ENCODE peak calls at places on chromosomes 6 and 20, in nine cellular contexts. H is right lobe of liver, L is suprapubic skin, E is uterus, P is transverse colon, S is tibial nerve, U is A549, X is testis, M is sigmoid colon. O is an unnamed sample.

GRCh38 chr6:168156742-168157265 is 77.8 kb upstream of the FRMD1 start:
- DNase-seq in E (no peak), M (peak), H (no peak), U (no peak), L (no peak), X (no peak), P (no peak), S (no peak), O (no peak)

GRCh38 chr20:63580796-63581461 is 6.9 kb upstream of the HELZ2 start:
- DNase-seq in U (peak), L (peak), H (peak), M (peak), P (peak), S (no peak), E (no peak), X (peak), O (no peak)

GRCh38 chr6:54431466-54431865 is 123.2 kb downstream of the TINAG start:
- DNase-seq in H (no peak), S (no peak), U (no peak), M (no peak), L (no peak), E (no peak), P (no peak), X (no peak), O (no peak)

GRCh38 chr6:168527451-168528210 is 86.6 kb downstream of the SMOC2 start:
- DNase-seq in U (no peak), X (no peak), S (no peak), H (no peak), L (no peak), M (no peak), E (no peak), P (no peak), O (no peak)

GRCh38 chr6:133286765-133287164 is 45.6 kb downstream of the EYA4 start:
- DNase-seq in M (no peak), S (no peak), L (no peak), U (no peak), E (no peak), X (no peak), P (no peak), H (no peak), O (no peak)

GRCh38 chr20:59458645-59459044 is 145.7 kb upstream of the PHACTR3 start:
- DNase-seq in S (no peak), E (no peak), X (no peak), M (no peak), U (no peak), H (no peak), L (no peak), P (no peak), O (no peak)

GRCh38 chr6:38799529-38800184 is 84.5 kb downstream of the DNAH8 start:
- DNase-seq in L (no peak), X (no peak), E (no peak), H (no peak), S (no peak), U (no peak), P (no peak), M (no peak), O (no peak)

GRCh38 chr6:30061766-30062458 is 847 bp downstream of the POLR1H start:
- DNase-seq in S (no peak), L (peak), E (peak), M (peak), U (no peak), H (no peak), P (peak), X (peak), O (peak)

GRCh38 chr6:37056439-37057127 is 51.1 kb downstream of the FGD2 start:
- DNase-seq in U (peak), X (no peak), H (no peak), S (no peak), M (no peak), L (peak), P (no peak), E (no peak), O (no peak)

GRCh38 chr6:47534063-47534462 is 56.5 kb downstream of the CD2AP start:
- DNase-seq in X (no peak), U (no peak), P (no peak), S (no peak), E (no peak), L (no peak), H (no peak), M (no peak), O (peak)

GRCh38 chr6:156791261-156791850 is 14.2 kb downstream of the ARID1B start:
- DNase-seq in P (no peak), U (no peak), L (no peak), E (no peak), M (no peak), H (no peak), S (no peak), X (no peak), O (peak)

GRCh38 chr6:3226422-3227362 is 761 bp downstream of the TUBB2B start:
- DNase-seq in X (no peak), P (no peak), S (no peak), L (no peak), H (no peak), E (no peak), U (no peak), M (no peak), O (peak)

GRCh38 chr20:25321262-25321831 is 69.3 kb downstream of the ABHD12 start:
- DNase-seq in E (no peak), H (no peak), L (no peak), X (no peak), M (peak), P (no peak), S (no peak), U (no peak), O (no peak)

GRCh38 chr6:33863084-33863483 is 59.3 kb upstream of the MLN start:
- DNase-seq in X (no peak), S (no peak), P (no peak), L (no peak), M (no peak), H (no peak), U (no peak), E (no peak), O (no peak)

GRCh38 chr6:36834576-36835293 is 4.5 kb downstream of the CPNE5 start:
- DNase-seq in X (peak), M (no peak), E (no peak), L (no peak), U (no peak), S (no peak), H (no peak), P (no peak), O (no peak)

GRCh38 chr20:56453347-56453746 is 15.1 kb upstream of the RTF2 start:
- DNase-seq in E (no peak), H (no peak), U (no peak), X (no peak), S (no peak), M (no peak), P (no peak), L (no peak), O (no peak)

GRCh38 chr20:52104546-52105044 is 87.0 kb downstream of the ZFP64 start:
- DNase-seq in S (no peak), M (no peak), U (no peak), X (no peak), P (no peak), H (no peak), L (no peak), E (no peak), O (no peak)

GRCh38 chr6:129966125-129966524 is 52.3 kb upstream of the L3MBTL3 start:
- DNase-seq in S (no peak), E (no peak), U (no peak), L (no peak), M (no peak), X (no peak), H (no peak), P (no peak), O (no peak)

GRCh38 chr6:33189164-33189563 is 3.1 kb downstream of the COL11A2 start:
- DNase-seq in P (no peak), E (no peak), X (no peak), H (no peak), U (no peak), S (no peak), L (no peak), M (no peak), O (no peak)

GRCh38 chr20:47545499-47545898 is 43.8 kb downstream of the NCOA3 start:
- DNase-seq in H (no peak), U (no peak), E (no peak), P (no peak), S (no peak), X (no peak), L (no peak), M (no peak), O (no peak)

GRCh38 chr20:47546184-47547033 is 44.7 kb downstream of the NCOA3 start:
- DNase-seq in P (no peak), S (no peak), U (no peak), E (no peak), M (no peak), L (no peak), X (no peak), H (no peak), O (no peak)

GRCh38 chr20:47544852-47545251 is 43.2 kb downstream of the NCOA3 start:
- DNase-seq in U (no peak), S (no peak), X (no peak), E (no peak), H (no peak), L (no peak), M (no peak), P (no peak), O (no peak)

GRCh38 chr20:47543006-47543431 is 41.3 kb downstream of the NCOA3 start:
- DNase-seq in E (no peak), X (no peak), H (no peak), P (no peak), U (no peak), L (no peak), M (no peak), S (no peak), O (no peak)

GRCh38 chr20:47544240-47544639 is 42.6 kb downstream of the NCOA3 start:
- DNase-seq in S (no peak), U (no peak), L (no peak), M (no peak), H (no peak), X (no peak), P (no peak), E (no peak), O (no peak)
- TF ChIP-seq POLR2A in S (no peak), U (no peak), L (no peak), M (no peak), H (no peak), X (no peak), P (no peak), E (no peak), O (no peak)

GRCh38 chr6:24522090-24522820 is 27.5 kb downstream of the ALDH5A1 start:
- DNase-seq in X (no peak), L (no peak), P (no peak), U (no peak), S (no peak), E (no peak), M (no peak), H (no peak), O (peak)

GRCh38 chr6:24522821-24523175 is 28.0 kb downstream of the ALDH5A1 start:
- DNase-seq in E (no peak), X (no peak), U (no peak), H (no peak), L (no peak), S (no peak), P (no peak), M (no peak), O (no peak)

GRCh38 chr6:24513602-24514001 is 18.8 kb downstream of the ALDH5A1 start:
- DNase-seq in P (peak), X (no peak), E (no peak), H (no peak), M (no peak), L (no peak), U (no peak), S (no peak), O (no peak)

GRCh38 chr6:24520929-24521546 is 26.3 kb downstream of the ALDH5A1 start:
- DNase-seq in E (no peak), U (peak), L (no peak), P (peak), H (peak), S (no peak), M (no peak), X (peak), O (peak)

GRCh38 chr6:24517659-24518538 is 23.1 kb downstream of the ALDH5A1 start:
- DNase-seq in U (no peak), M (no peak), X (no peak), H (no peak), E (no peak), L (no peak), S (no peak), P (no peak), O (no peak)
- TF ChIP-seq POLR2A in U (no peak), M (no peak), X (no peak), H (no peak), E (no peak), L (no peak), S (no peak), P (no peak), O (no peak)

GRCh38 chr6:105993769-105994521 is 92.2 kb upstream of the PRDM1 start:
- DNase-seq in X (peak), M (no peak), S (no peak), E (peak), L (no peak), H (peak), U (no peak), P (peak), O (peak)

GRCh38 chr6:105992315-105992961 is 93.7 kb upstream of the PRDM1 start:
- DNase-seq in M (peak), U (peak), E (peak), X (peak), L (peak), S (peak), P (peak), H (peak), O (peak)

GRCh38 chr6:105993341-105993740 is 92.8 kb upstream of the PRDM1 start:
- DNase-seq in S (no peak), E (peak), P (no peak), H (no peak), M (no peak), X (no peak), U (no peak), L (no peak), O (peak)

GRCh38 chr6:105995403-105995699 is 90.8 kb upstream of the PRDM1 start:
- DNase-seq in S (no peak), U (no peak), X (no peak), H (no peak), L (no peak), M (no peak), E (no peak), P (no peak), O (peak)

GRCh38 chr6:105994522-105995402 is 91.4 kb upstream of the PRDM1 start:
- DNase-seq in M (peak), U (peak), L (peak), S (peak), H (peak), E (peak), X (peak), P (peak), O (peak)
- TF ChIP-seq POLR2A in M (no peak), U (no peak), L (no peak), S (peak), H (peak), E (peak), X (no peak), P (no peak), O (no peak)

GRCh38 chr6:165573671-165574070 is 89.4 kb downstream of the PDE10A start:
- DNase-seq in X (peak), S (no peak), E (peak), P (no peak), L (no peak), H (no peak), U (peak), M (peak), O (no peak)

GRCh38 chr6:165571721-165572132 is 91.3 kb downstream of the PDE10A start:
- DNase-seq in E (no peak), U (no peak), X (no peak), L (no peak), P (no peak), H (no peak), M (no peak), S (no peak), O (no peak)

GRCh38 chr6:165568326-165568725 is 94.7 kb downstream of the PDE10A start:
- DNase-seq in M (no peak), U (no peak), P (no peak), X (peak), H (no peak), L (no peak), E (no peak), S (no peak), O (no peak)

GRCh38 chr6:165574220-165574619 is 88.8 kb downstream of the PDE10A start:
- DNase-seq in L (no peak), E (no peak), U (no peak), X (no peak), P (no peak), M (no peak), H (no peak), S (no peak), O (no peak)

GRCh38 chr6:165571068-165571682 is 91.9 kb downstream of the PDE10A start:
- DNase-seq in M (no peak), U (no peak), S (no peak), H (no peak), E (no peak), P (no peak), L (no peak), X (no peak), O (no peak)
- TF ChIP-seq POLR2A in M (no peak), U (no peak), S (no peak), H (no peak), E (no peak), P (no peak), L (no peak), X (no peak), O (no peak)

GRCh38 chr20:50415516-50416268 is 94.5 kb upstream of the PTPN1 start:
- DNase-seq in X (peak), P (peak), S (peak), E (peak), U (peak), L (peak), H (peak), M (peak), O (no peak)
- TF ChIP-seq POLR2A in X (no peak), P (peak), S (peak), E (peak), U (no peak), L (no peak), H (peak), M (peak), O (no peak)

DNA sequence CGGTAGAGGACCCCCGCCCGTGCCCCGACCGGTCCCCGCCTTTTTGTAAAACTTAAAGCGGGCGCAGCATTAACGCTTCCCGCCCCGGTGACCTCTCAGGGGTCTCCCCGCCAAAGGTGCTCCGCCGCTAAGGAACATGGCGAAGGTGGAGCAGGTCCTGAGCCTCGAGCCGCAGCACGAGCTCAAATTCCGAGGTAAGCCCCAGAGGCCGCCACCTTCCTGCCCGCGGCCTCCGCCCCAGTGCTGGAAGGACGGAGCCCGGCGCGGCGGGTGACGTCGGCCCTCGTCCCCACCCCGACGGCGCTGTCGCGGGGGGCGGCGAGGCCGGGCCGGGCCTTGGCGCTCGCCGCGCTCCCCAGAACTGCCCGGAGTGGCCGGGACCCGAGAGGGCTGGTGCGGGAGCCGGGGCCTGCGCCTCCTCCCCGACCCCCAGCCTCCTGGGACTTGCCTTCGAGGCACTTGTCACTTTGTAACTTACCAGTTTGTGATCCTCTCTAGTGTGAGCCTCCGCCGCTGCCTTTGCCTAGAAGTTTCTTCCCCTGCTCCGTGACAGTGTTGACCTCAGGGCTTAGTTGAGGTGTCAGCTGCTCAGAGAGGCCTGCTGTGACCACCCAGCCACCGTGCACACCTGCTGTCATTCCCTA is 417 bp downstream of the VAPB start:
- DNase-seq in P (peak), S (no peak), M (peak), H (no peak), E (no peak), L (peak), X (peak), U (no peak), O (peak)
- TF ChIP-seq POLR2A in P (peak), S (no peak), M (no peak), H (no peak), E (no peak), L (no peak), X (no peak), U (no peak), O (peak)

GRCh38 chr20:62358728-62359490 is 8.2 kb downstream of the LAMA5 start:
- DNase-seq in E (no peak), L (no peak), S (no peak), X (no peak), H (peak), P (no peak), U (no peak), M (no peak), O (no peak)
- TF ChIP-seq POLR2A in E (no peak), L (no peak), S (no peak), X (no peak), H (no peak), P (no peak), U (peak), M (no peak), O (no peak)